ENCODE peak calls at places on chromosomes 7 and 10, in four cellular contexts. S, M, J and T are unnamed samples.

GRCh38 chr10:104766341-104766740 is 125.3 kb downstream of the SORCS3 start:
- DNase-seq in S (peak), M (no peak), J (no peak), T (no peak)

GRCh38 chr10:24320373-24320772 is 111.4 kb downstream of the KIAA1217 start:
- DNase-seq in S (no peak), M (no peak), J (no peak), T (no peak)

GRCh38 chr7:48140001-48140681 is 31.1 kb upstream of the ABCA13 start:
- DNase-seq in S (peak), M (no peak), J (peak), T (peak)

GRCh38 chr10:89032141-89032814 is 41.7 kb downstream of the FAS start:
- DNase-seq in S (peak), M (no peak), J (no peak), T (no peak)

GRCh38 chr10:90162464-90162863 is 461.1 kb downstream of the KIF20B start:
- DNase-seq in S (peak), M (no peak), J (no peak), T (no peak)

GRCh38 chr10:43922335-43923280 is 273.9 kb upstream of the ZNF32 start:
- DNase-seq in S (no peak), M (no peak), J (no peak), T (no peak)

GRCh38 chr10:100148353-100149211 is 37.2 kb downstream of the ERLIN1 start:
- DNase-seq in S (peak), M (no peak), J (no peak), T (no peak)

GRCh38 chr7:16695621-16696237 is 49.7 kb downstream of the BZW2 start:
- DNase-seq in S (peak), M (no peak), J (no peak), T (peak)

GRCh38 chr7:102304668-102305067 is 18.0 kb downstream of the SH2B2 start:
- DNase-seq in S (peak), M (no peak), J (no peak), T (no peak)

GRCh38 chr7:134421998-134422397 is 36.9 kb downstream of the AKR1B1 start:
- DNase-seq in S (no peak), M (no peak), J (no peak), T (no peak)

GRCh38 chr7:42617071-42617705 is 294.7 kb downstream of the C7orf25 start:
- DNase-seq in S (no peak), M (no peak), J (no peak), T (no peak)

GRCh38 chr7:20779041-20779440 is 7.6 kb downstream of the SP8 start:
- DNase-seq in S (no peak), M (no peak), J (no peak), T (no peak)

GRCh38 chr7:88151119-88151790 is 68.6 kb downstream of the SRI start:
- DNase-seq in S (no peak), M (no peak), J (no peak), T (no peak)

GRCh38 chr10:55822096-55822495 is 539.0 kb downstream of the ZWINT start:
- DNase-seq in S (no peak), M (no peak), J (no peak), T (no peak)

GRCh38 chr7:134350682-134351081 is 34.0 kb upstream of the SLC35B4 start:
- DNase-seq in S (no peak), M (no peak), J (no peak), T (no peak)

GRCh38 chr7:47570649-47571050 is 11.3 kb downstream of the TNS3 start:
- DNase-seq in S (peak), M (no peak), J (peak), T (no peak)

GRCh38 chr10:11231285-11231684 is 213.6 kb downstream of the CELF2 start:
- DNase-seq in S (no peak), M (no peak), J (no peak), T (no peak)

GRCh38 chr10:84540022-84540616 is 211.7 kb downstream of the CCSER2 start:
- DNase-seq in S (peak), M (no peak), J (no peak), T (no peak)

GRCh38 chr7:130560972-130561371 is 69.1 kb downstream of the MEST start:
- DNase-seq in S (peak), M (no peak), J (no peak), T (no peak)

GRCh38 chr10:111784936-111785465 is 398.6 kb downstream of the GPAM start:
- DNase-seq in S (no peak), M (no peak), J (no peak), T (no peak)

GRCh38 chr7:134789967-134790685 is 10.7 kb downstream of the CALD1 start:
- DNase-seq in S (peak), M (no peak), J (no peak), T (peak)

GRCh38 chr7:77765906-77766800 is 32.1 kb downstream of the TMEM60 start:
- DNase-seq in S (peak), M (no peak), J (no peak), T (no peak)

GRCh38 chr7:49523870-49524269 is 249.6 kb upstream of the VWC2 start:
- DNase-seq in S (no peak), M (no peak), J (no peak), T (no peak)

GRCh38 chr7:101399759-101400158 is 37.1 kb downstream of the COL26A1 start:
- DNase-seq in S (no peak), M (no peak), J (no peak), T (no peak)

GRCh38 chr10:124142960-124143359 is 49.6 kb upstream of the CHST15 start:
- DNase-seq in S (no peak), M (no peak), J (no peak), T (no peak)

GRCh38 chr7:28272461-28272877 is 91.9 kb upstream of the JAZF1 start:
- DNase-seq in S (peak), M (no peak), J (peak), T (peak)

GRCh38 chr7:155807013-155807804 is 5.1 kb downstream of the SHH start:
- DNase-seq in S (no peak), M (no peak), J (peak), T (peak)

GRCh38 chr7:27678617-27679260 is 16.1 kb upstream of the HIBADH start:
- DNase-seq in S (no peak), M (no peak), J (no peak), T (no peak)

GRCh38 chr10:19014034-19014433 is 34.6 kb upstream of the MALRD1 start:
- DNase-seq in S (peak), M (no peak), J (no peak), T (no peak)

GRCh38 chr10:16999665-17000451 is 129.8 kb downstream of the CUBN start:
- DNase-seq in S (peak), M (no peak), J (no peak), T (no peak)

GRCh38 chr10:83195021-83195420 is 944.3 kb upstream of the GHITM start:
- DNase-seq in S (no peak), M (no peak), J (no peak), T (no peak)

GRCh38 chr10:89115876-89116627 is 91.1 kb downstream of the CH25H start:
- DNase-seq in S (peak), M (no peak), J (no peak), T (no peak)

GRCh38 chr10:125248489-125248888 is 88.1 kb upstream of the CTBP2 start:
- DNase-seq in S (no peak), M (no peak), J (no peak), T (no peak)

GRCh38 chr10:28679941-28680752 is 2.8 kb downstream of the BAMBI start:
- DNase-seq in S (peak), M (no peak), J (peak), T (peak)

GRCh38 chr10:21280037-21280436 is 245.4 kb downstream of the SKIDA1 start:
- DNase-seq in S (no peak), M (no peak), J (no peak), T (no peak)
- H3K27ac ChIP-seq in S (no peak), M (no peak), J (no peak), T (no peak)

DNA sequence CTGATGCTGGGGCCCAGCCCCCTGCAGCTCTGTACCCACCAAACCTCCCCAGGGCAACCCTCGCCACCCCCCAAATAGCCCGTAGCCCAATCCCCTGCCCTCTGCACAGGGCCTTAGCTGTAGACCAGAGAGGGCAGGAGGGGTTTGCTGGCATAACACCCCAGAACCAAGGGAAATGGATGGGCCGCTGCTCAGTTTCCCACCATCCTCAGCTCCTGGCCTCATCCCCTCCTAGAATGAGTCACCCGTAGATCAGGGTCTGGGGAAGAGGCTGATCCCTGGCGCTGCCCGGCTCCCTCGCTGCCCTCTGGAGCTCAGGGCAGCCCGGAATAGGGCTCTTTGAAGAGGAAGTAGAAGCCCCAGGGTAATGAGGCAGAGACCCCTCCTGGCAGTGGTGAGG is 31.2 kb downstream of the LDB3 start:
- DNase-seq in S (no peak), M (no peak), J (no peak), T (no peak)
- H3K27ac ChIP-seq in S (peak), M (no peak), J (no peak), T (no peak)

GRCh38 chr10:67790534-67791408 is 47.2 kb downstream of the DNAJC12 start:
- DNase-seq in S (peak), M (no peak), J (no peak), T (no peak)

GRCh38 chr10:67792653-67793052 is 45.3 kb downstream of the DNAJC12 start:
- DNase-seq in S (no peak), M (no peak), J (no peak), T (no peak)

GRCh38 chr10:67789769-67790168 is 48.2 kb downstream of the DNAJC12 start:
- DNase-seq in S (no peak), M (no peak), J (no peak), T (no peak)

GRCh38 chr10:67793313-67793712 is 44.7 kb downstream of the DNAJC12 start:
- DNase-seq in S (no peak), M (no peak), J (no peak), T (no peak)

GRCh38 chr10:67794909-67795460 is 43.0 kb downstream of the DNAJC12 start:
- DNase-seq in S (no peak), M (no peak), J (no peak), T (no peak)
- H3K27ac ChIP-seq in S (no peak), M (no peak), J (no peak), T (no peak)

GRCh38 chr10:22656056-22656455 is 58.3 kb downstream of the PIP4K2A start:
- DNase-seq in S (no peak), M (no peak), J (no peak), T (no peak)

GRCh38 chr10:22657566-22658190 is 56.7 kb downstream of the PIP4K2A start:
- DNase-seq in S (peak), M (no peak), J (no peak), T (no peak)

GRCh38 chr10:22655312-22655973 is 58.9 kb downstream of the PIP4K2A start:
- DNase-seq in S (peak), M (no peak), J (no peak), T (no peak)

GRCh38 chr10:22658745-22659410 is 55.5 kb downstream of the PIP4K2A start:
- DNase-seq in S (no peak), M (no peak), J (no peak), T (no peak)

DNA sequence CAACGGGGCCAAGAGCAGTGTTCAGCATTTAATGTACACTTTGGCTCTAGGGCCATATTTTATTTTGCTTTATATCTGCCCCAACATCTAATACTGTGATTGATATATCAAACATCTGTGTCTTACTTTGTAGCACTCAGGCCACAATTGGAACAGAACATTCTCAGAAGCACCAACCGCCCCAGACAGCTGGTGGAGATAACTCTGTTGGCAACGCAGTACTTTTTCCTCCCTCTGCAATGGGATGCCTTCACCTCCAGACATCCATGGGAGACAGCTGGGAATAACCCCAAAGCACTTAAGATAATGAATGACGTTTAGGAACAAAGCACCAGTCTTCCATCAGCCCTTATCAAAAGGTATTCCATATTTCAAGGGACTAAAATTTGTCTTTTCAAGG is 57.4 kb downstream of the PIP4K2A start:
- DNase-seq in S (no peak), M (no peak), J (no peak), T (no peak)
- H3K27ac ChIP-seq in S (peak), M (no peak), J (no peak), T (no peak)